ENCODE peak calls at places on chromosomes 5 and 9, in six cellular contexts. One of them, this sample, is unnamed. For H3K27me3, the result is how much of the 10 kb centered on the place peaks cover.

GRCh38 chr9:35868972-35869371 is 1.2 kb downstream of the OR13J1 start:
- DNase-seq in WERI-Rb-1: no peak
- DNase-seq in IMR-90: no peak
- DNase-seq in stomach: no peak
- DNase-seq in tibial artery: no peak
- DNase-seq in mammary epithelial cell: no peak
- DNase-seq in this sample: no peak

GRCh38 chr5:14417232-14417730 is 164.3 kb upstream of the OTULINL start:
- DNase-seq in WERI-Rb-1: no peak
- DNase-seq in IMR-90: peak
- DNase-seq in stomach: no peak
- DNase-seq in tibial artery: no peak
- DNase-seq in mammary epithelial cell: no peak
- DNase-seq in this sample: peak

GRCh38 chr5:34534237-34535108 is 121.7 kb upstream of the RAI14 start:
- DNase-seq in WERI-Rb-1: no peak
- DNase-seq in IMR-90: peak
- DNase-seq in stomach: no peak
- DNase-seq in tibial artery: no peak
- DNase-seq in mammary epithelial cell: peak
- DNase-seq in this sample: no peak

GRCh38 chr9:129489838-129490582 is 130.9 kb downstream of the C9orf50 start:
- DNase-seq in WERI-Rb-1: peak
- DNase-seq in IMR-90: peak
- DNase-seq in stomach: no peak
- DNase-seq in tibial artery: peak
- DNase-seq in mammary epithelial cell: no peak
- DNase-seq in this sample: no peak

GRCh38 chr9:77663754-77664153 is 15.6 kb upstream of the GNA14 start:
- DNase-seq in WERI-Rb-1: no peak
- DNase-seq in IMR-90: peak
- DNase-seq in stomach: peak
- DNase-seq in tibial artery: peak
- DNase-seq in mammary epithelial cell: peak
- DNase-seq in this sample: no peak

GRCh38 chr5:43190755-43191603 is 1.0 kb upstream of the NIM1K start:
- DNase-seq in WERI-Rb-1: no peak
- DNase-seq in IMR-90: peak
- DNase-seq in stomach: no peak
- DNase-seq in tibial artery: no peak
- DNase-seq in mammary epithelial cell: no peak
- DNase-seq in this sample: no peak

GRCh38 chr9:98234231-98234825 is 21.1 kb downstream of the TBC1D2 start:
- DNase-seq in WERI-Rb-1: no peak
- DNase-seq in IMR-90: no peak
- DNase-seq in stomach: no peak
- DNase-seq in tibial artery: no peak
- DNase-seq in mammary epithelial cell: no peak
- DNase-seq in this sample: no peak

GRCh38 chr9:89674667-89675402 is 70.0 kb downstream of the GADD45G start:
- DNase-seq in WERI-Rb-1: peak
- DNase-seq in IMR-90: no peak
- DNase-seq in stomach: peak
- DNase-seq in tibial artery: no peak
- DNase-seq in mammary epithelial cell: no peak
- DNase-seq in this sample: peak

GRCh38 chr5:156755421-156756087 is 94.5 kb upstream of the PPP1R2B start:
- DNase-seq in WERI-Rb-1: no peak
- DNase-seq in IMR-90: peak
- DNase-seq in stomach: no peak
- DNase-seq in tibial artery: no peak
- DNase-seq in mammary epithelial cell: no peak
- DNase-seq in this sample: no peak

GRCh38 chr5:71832812-71833456 is 113.9 kb downstream of the CARTPT start:
- DNase-seq in WERI-Rb-1: no peak
- DNase-seq in IMR-90: no peak
- DNase-seq in stomach: no peak
- DNase-seq in tibial artery: no peak
- DNase-seq in mammary epithelial cell: no peak
- DNase-seq in this sample: no peak

GRCh38 chr9:129944501-129945116 is 98.4 kb downstream of the FNBP1 start:
- DNase-seq in WERI-Rb-1: no peak
- DNase-seq in IMR-90: no peak
- DNase-seq in stomach: no peak
- DNase-seq in tibial artery: no peak
- DNase-seq in mammary epithelial cell: no peak
- DNase-seq in this sample: no peak

GRCh38 chr5:179777456-179777855 is 16.3 kb upstream of the LTC4S start:
- DNase-seq in WERI-Rb-1: no peak
- DNase-seq in IMR-90: no peak
- DNase-seq in stomach: no peak
- DNase-seq in tibial artery: no peak
- DNase-seq in mammary epithelial cell: no peak
- DNase-seq in this sample: no peak

GRCh38 chr5:102975457-102976182 is 144.3 kb downstream of the GIN1 start:
- DNase-seq in WERI-Rb-1: no peak
- DNase-seq in IMR-90: peak
- DNase-seq in stomach: no peak
- DNase-seq in tibial artery: no peak
- DNase-seq in mammary epithelial cell: peak
- DNase-seq in this sample: no peak

GRCh38 chr9:28915256-28915930 is 1342.1 kb upstream of the C9orf72 start:
- DNase-seq in WERI-Rb-1: no peak
- DNase-seq in IMR-90: no peak
- DNase-seq in stomach: peak
- DNase-seq in tibial artery: no peak
- DNase-seq in mammary epithelial cell: peak
- DNase-seq in this sample: no peak

GRCh38 chr5:102603670-102604069 is 104.9 kb upstream of the SLCO6A1 start:
- DNase-seq in WERI-Rb-1: no peak
- DNase-seq in IMR-90: no peak
- DNase-seq in stomach: no peak
- DNase-seq in tibial artery: no peak
- DNase-seq in mammary epithelial cell: no peak
- DNase-seq in this sample: no peak

GRCh38 chr9:17719053-17719452 is 140.2 kb downstream of the SH3GL2 start:
- DNase-seq in WERI-Rb-1: no peak
- DNase-seq in IMR-90: no peak
- DNase-seq in stomach: no peak
- DNase-seq in tibial artery: no peak
- DNase-seq in mammary epithelial cell: no peak
- DNase-seq in this sample: no peak

GRCh38 chr5:113150821-113151220 is 174.2 kb downstream of the DCP2 start:
- DNase-seq in WERI-Rb-1: no peak
- DNase-seq in IMR-90: no peak
- DNase-seq in stomach: no peak
- DNase-seq in tibial artery: no peak
- DNase-seq in mammary epithelial cell: no peak
- DNase-seq in this sample: no peak

GRCh38 chr5:38528162-38528703 is 28.2 kb downstream of the LIFR start:
- DNase-seq in WERI-Rb-1: no peak
- DNase-seq in IMR-90: no peak
- DNase-seq in stomach: no peak
- DNase-seq in tibial artery: no peak
- DNase-seq in mammary epithelial cell: no peak
- DNase-seq in this sample: no peak

GRCh38 chr5:42059291-42059690 is 134.2 kb downstream of the FBXO4 start:
- DNase-seq in WERI-Rb-1: no peak
- DNase-seq in IMR-90: no peak
- DNase-seq in stomach: no peak
- DNase-seq in tibial artery: no peak
- DNase-seq in mammary epithelial cell: peak
- DNase-seq in this sample: no peak

GRCh38 chr5:96687812-96688453 is 25.8 kb downstream of the CAST start:
- DNase-seq in WERI-Rb-1: no peak
- DNase-seq in IMR-90: peak
- DNase-seq in stomach: no peak
- DNase-seq in tibial artery: no peak
- DNase-seq in mammary epithelial cell: no peak
- DNase-seq in this sample: no peak

GRCh38 chr5:75052461-75053285 is at the start of gene GCNT4:
- DNase-seq in WERI-Rb-1: peak
- DNase-seq in IMR-90: peak
- DNase-seq in stomach: peak
- DNase-seq in tibial artery: peak
- DNase-seq in mammary epithelial cell: peak
- DNase-seq in this sample: peak

GRCh38 chr5:106094128-106094726 is 1576.5 kb downstream of the EFNA5 start:
- DNase-seq in WERI-Rb-1: no peak
- DNase-seq in IMR-90: peak
- DNase-seq in stomach: no peak
- DNase-seq in tibial artery: no peak
- DNase-seq in mammary epithelial cell: peak
- DNase-seq in this sample: no peak

GRCh38 chr9:113808391-113809191 is 67.5 kb upstream of the ZNF618 start:
- DNase-seq in WERI-Rb-1: no peak
- DNase-seq in IMR-90: peak
- DNase-seq in stomach: no peak
- DNase-seq in tibial artery: peak
- DNase-seq in mammary epithelial cell: peak
- DNase-seq in this sample: no peak

GRCh38 chr5:145941096-145941676 is 4.8 kb downstream of the SH3RF2 start:
- DNase-seq in WERI-Rb-1: no peak
- DNase-seq in IMR-90: peak
- DNase-seq in stomach: peak
- DNase-seq in tibial artery: no peak
- DNase-seq in mammary epithelial cell: peak
- DNase-seq in this sample: no peak

GRCh38 chr5:109553826-109554225 is 135.9 kb upstream of the MAN2A1 start:
- DNase-seq in WERI-Rb-1: no peak
- DNase-seq in IMR-90: no peak
- DNase-seq in stomach: no peak
- DNase-seq in tibial artery: no peak
- DNase-seq in mammary epithelial cell: peak
- DNase-seq in this sample: no peak

GRCh38 chr5:125054106-125054505 is 307.7 kb upstream of the ZNF608 start:
- DNase-seq in WERI-Rb-1: no peak
- DNase-seq in IMR-90: peak
- DNase-seq in stomach: no peak
- DNase-seq in tibial artery: no peak
- DNase-seq in mammary epithelial cell: peak
- DNase-seq in this sample: no peak

GRCh38 chr5:109898547-109899544 is 209.1 kb downstream of the MAN2A1 start:
- DNase-seq in WERI-Rb-1: no peak
- DNase-seq in IMR-90: no peak
- DNase-seq in stomach: no peak
- DNase-seq in tibial artery: no peak
- DNase-seq in mammary epithelial cell: no peak
- DNase-seq in this sample: no peak

GRCh38 chr5:92222449-92222848 is 839.3 kb upstream of the ARRDC3 start:
- DNase-seq in WERI-Rb-1: peak
- DNase-seq in IMR-90: peak
- DNase-seq in stomach: no peak
- DNase-seq in tibial artery: no peak
- DNase-seq in mammary epithelial cell: no peak
- DNase-seq in this sample: peak

GRCh38 chr5:177546262-177546741 is 8.1 kb downstream of the FAM193B start:
- DNase-seq in WERI-Rb-1: no peak
- DNase-seq in IMR-90: peak
- DNase-seq in stomach: no peak
- DNase-seq in tibial artery: peak
- DNase-seq in mammary epithelial cell: peak
- DNase-seq in this sample: no peak

GRCh38 chr9:136952876-136953770 is 1.1 kb downstream of the LCN12 start:
- DNase-seq in WERI-Rb-1: no peak
- DNase-seq in IMR-90: no peak
- DNase-seq in stomach: no peak
- DNase-seq in tibial artery: no peak
- DNase-seq in mammary epithelial cell: no peak
- DNase-seq in this sample: no peak

GRCh38 chr5:157648275-157648990 is 3.8 kb downstream of the SOX30 start:
- DNase-seq in WERI-Rb-1: no peak
- DNase-seq in IMR-90: peak
- DNase-seq in stomach: no peak
- DNase-seq in tibial artery: no peak
- DNase-seq in mammary epithelial cell: no peak
- DNase-seq in this sample: no peak

GRCh38 chr5:1509346-1510085 is 14.2 kb downstream of the LPCAT1 start:
- DNase-seq in WERI-Rb-1: peak
- DNase-seq in IMR-90: no peak
- DNase-seq in stomach: peak
- DNase-seq in tibial artery: peak
- DNase-seq in mammary epithelial cell: no peak
- DNase-seq in this sample: peak

GRCh38 chr5:150458819-150459557 is 9.4 kb upstream of the RPS14 start:
- DNase-seq in WERI-Rb-1: peak
- DNase-seq in IMR-90: peak
- DNase-seq in stomach: peak
- DNase-seq in tibial artery: peak
- DNase-seq in mammary epithelial cell: peak
- DNase-seq in this sample: peak

GRCh38 chr5:123142957-123143356 is 53.9 kb downstream of the PRDM6 start:
- DNase-seq in WERI-Rb-1: no peak
- DNase-seq in IMR-90: no peak
- DNase-seq in stomach: no peak
- DNase-seq in tibial artery: no peak
- DNase-seq in mammary epithelial cell: no peak
- DNase-seq in this sample: no peak
- H3K27ac ChIP-seq in WERI-Rb-1: no peak
- H3K27ac ChIP-seq in IMR-90: no peak
- H3K27ac ChIP-seq in stomach: no peak
- H3K27ac ChIP-seq in tibial artery: peak
- H3K27ac ChIP-seq in mammary epithelial cell: no peak
- H3K27ac ChIP-seq in this sample: no peak

GRCh38 chr5:141876628-141877477 is 1.4 kb downstream of the PCDH1 start:
- DNase-seq in WERI-Rb-1: no peak
- DNase-seq in IMR-90: no peak
- DNase-seq in stomach: peak
- DNase-seq in tibial artery: peak
- DNase-seq in mammary epithelial cell: peak
- DNase-seq in this sample: peak
- H3K27me3 ChIP-seq in WERI-Rb-1: under half
- H3K27me3 ChIP-seq in IMR-90: half or more
- H3K27me3 ChIP-seq in stomach: half or more
- H3K27me3 ChIP-seq in tibial artery: under half
- H3K27me3 ChIP-seq in mammary epithelial cell: under half
- H3K27me3 ChIP-seq in this sample: under half

GRCh38 chr5:3590967-3591900 is 4.4 kb upstream of the IRX1 start:
- DNase-seq in WERI-Rb-1: no peak
- DNase-seq in IMR-90: no peak
- DNase-seq in stomach: no peak
- DNase-seq in tibial artery: no peak
- DNase-seq in mammary epithelial cell: no peak
- DNase-seq in this sample: peak
- H3K4me3 ChIP-seq in WERI-Rb-1: no peak
- H3K4me3 ChIP-seq in IMR-90: no peak
- H3K4me3 ChIP-seq in stomach: no peak
- H3K4me3 ChIP-seq in tibial artery: no peak
- H3K4me3 ChIP-seq in mammary epithelial cell: no peak
- H3K4me3 ChIP-seq in this sample: peak

DNA sequence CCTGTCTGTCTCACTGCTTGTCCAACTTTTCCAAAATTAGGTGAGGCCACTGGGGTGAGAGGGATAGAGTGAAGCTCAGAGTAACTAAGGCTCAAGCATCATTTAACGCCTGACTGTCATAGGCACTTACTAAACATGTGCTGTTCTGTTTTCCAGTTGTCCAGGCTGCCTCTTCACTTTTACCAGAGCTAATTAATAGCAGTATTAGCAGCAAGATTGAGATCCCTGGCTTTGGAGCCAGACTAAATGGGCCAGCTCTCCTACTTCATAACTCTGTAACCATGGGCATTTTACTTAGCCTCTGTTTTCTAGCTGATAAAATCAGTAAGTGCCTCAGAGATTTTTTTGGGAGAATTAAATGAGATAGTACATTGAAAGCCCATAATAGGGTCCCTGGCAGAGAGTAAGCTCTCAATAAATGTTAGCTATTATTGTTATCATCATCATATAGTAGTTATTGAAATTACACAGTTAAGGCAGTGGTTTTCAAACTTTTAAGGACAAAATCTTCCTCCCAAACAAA is 146.2 kb upstream of the LHFPL2 start:
- DNase-seq in WERI-Rb-1: no peak
- DNase-seq in IMR-90: no peak
- DNase-seq in stomach: no peak
- DNase-seq in tibial artery: no peak
- DNase-seq in mammary epithelial cell: no peak
- DNase-seq in this sample: no peak
- H3K27ac ChIP-seq in WERI-Rb-1: no peak
- H3K27ac ChIP-seq in IMR-90: no peak
- H3K27ac ChIP-seq in stomach: no peak
- H3K27ac ChIP-seq in tibial artery: no peak
- H3K27ac ChIP-seq in mammary epithelial cell: no peak
- H3K27ac ChIP-seq in this sample: no peak